ENCODE peak calls at places on chromosome 15, in four cellular contexts. One of them, this sample, is unnamed.

GRCh38 chr15:98121514-98121913 is 161.0 kb downstream of the ARRDC4 start:
- DNase-seq in body of pancreas: no peak
- DNase-seq in heart left ventricle: no peak
- DNase-seq in astrocyte: no peak
- DNase-seq in this sample: no peak

GRCh38 chr15:69924531-69924930 is 173.2 kb downstream of the TLE3 start:
- DNase-seq in body of pancreas: no peak
- DNase-seq in heart left ventricle: no peak
- DNase-seq in astrocyte: no peak
- DNase-seq in this sample: no peak

GRCh38 chr15:34820110-34820509 is 24.8 kb upstream of the ACTC1 start:
- DNase-seq in body of pancreas: no peak
- DNase-seq in heart left ventricle: no peak
- DNase-seq in astrocyte: no peak
- DNase-seq in this sample: no peak

GRCh38 chr15:95922431-95922830 is 408.1 kb upstream of the NR2F2 start:
- DNase-seq in body of pancreas: peak; percentile 15
- DNase-seq in heart left ventricle: no peak
- DNase-seq in astrocyte: no peak
- DNase-seq in this sample: no peak

GRCh38 chr15:64781299-64781698 is 5.9 kb upstream of the RBPMS2 start:
- DNase-seq in body of pancreas: peak; percentile 65
- DNase-seq in heart left ventricle: no peak
- DNase-seq in astrocyte: no peak
- DNase-seq in this sample: no peak

GRCh38 chr15:71570736-71571135 is 239.6 kb upstream of the NR2E3 start:
- DNase-seq in body of pancreas: no peak
- DNase-seq in heart left ventricle: no peak
- DNase-seq in astrocyte: no peak
- DNase-seq in this sample: no peak

GRCh38 chr15:35290301-35290721 is 205.2 kb upstream of the NANOGP8 start:
- DNase-seq in body of pancreas: no peak
- DNase-seq in heart left ventricle: no peak
- DNase-seq in astrocyte: no peak
- DNase-seq in this sample: no peak

GRCh38 chr15:75380773-75381172 is 12.4 kb upstream of the MAN2C1 start:
- DNase-seq in body of pancreas: no peak
- DNase-seq in heart left ventricle: no peak
- DNase-seq in astrocyte: no peak
- DNase-seq in this sample: no peak

GRCh38 chr15:76253851-76254440 is 57.3 kb downstream of the ETFA start:
- DNase-seq in body of pancreas: no peak
- DNase-seq in heart left ventricle: no peak
- DNase-seq in astrocyte: peak; percentile 41
- DNase-seq in this sample: no peak

GRCh38 chr15:70093070-70093469 is 4.6 kb downstream of the TLE3 start:
- DNase-seq in body of pancreas: no peak
- DNase-seq in heart left ventricle: no peak
- DNase-seq in astrocyte: no peak
- DNase-seq in this sample: no peak

GRCh38 chr15:36771826-36772225 is 192.4 kb downstream of the CDIN1 start:
- DNase-seq in body of pancreas: no peak
- DNase-seq in heart left ventricle: no peak
- DNase-seq in astrocyte: no peak
- DNase-seq in this sample: no peak

GRCh38 chr15:40368701-40369473 is 10.9 kb downstream of the DISP2 start:
- DNase-seq in body of pancreas: no peak
- DNase-seq in heart left ventricle: no peak
- DNase-seq in astrocyte: no peak
- DNase-seq in this sample: no peak

DNA sequence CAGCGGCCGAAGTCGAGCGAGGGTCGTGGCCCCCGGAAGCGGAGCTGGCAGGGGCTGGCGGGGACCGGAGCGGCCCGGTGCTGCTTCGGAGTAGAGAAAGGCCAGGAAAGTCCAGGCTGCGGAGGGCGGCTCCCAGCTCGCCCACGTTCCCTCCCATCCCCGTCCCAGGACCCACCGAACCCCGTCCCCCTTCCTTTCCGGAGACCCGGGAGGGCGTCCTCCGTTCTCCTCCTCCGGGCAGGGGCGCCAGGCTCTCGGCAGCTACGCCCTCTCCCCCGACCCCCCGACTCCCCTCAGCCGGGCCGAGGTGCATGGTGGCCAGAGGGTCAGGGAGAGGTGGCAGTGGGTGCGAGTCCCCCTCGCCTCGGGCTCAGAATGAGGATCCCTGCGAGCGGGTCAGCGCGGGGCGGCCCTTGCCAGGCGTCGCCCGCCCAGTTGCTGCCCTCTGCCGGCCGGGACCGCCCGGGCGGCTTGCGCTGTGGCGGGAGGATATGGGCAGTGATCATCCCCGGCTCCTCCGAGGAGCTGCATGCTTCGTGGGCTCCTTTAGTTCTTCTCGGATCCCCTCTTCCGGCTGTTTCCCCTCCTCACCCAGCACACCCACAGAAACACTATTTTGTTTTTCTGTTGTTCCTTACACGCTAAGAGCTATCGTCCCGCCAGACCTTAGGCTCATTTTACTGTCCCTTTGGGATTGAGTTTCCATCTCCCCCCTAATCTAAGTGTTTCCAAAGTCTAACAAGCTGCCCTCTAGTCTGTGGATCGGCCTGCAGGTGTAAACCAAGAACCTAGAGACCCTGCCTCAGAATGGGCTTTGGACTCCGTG is 744 bp upstream of the ALDH1A2 start:
- DNase-seq in body of pancreas: peak; percentile 59
- DNase-seq in heart left ventricle: peak; percentile 74
- DNase-seq in astrocyte: no peak
- DNase-seq in this sample: peak; percentile 5
- H3K27ac ChIP-seq in body of pancreas: peak overlapping the region; percentile 75
- H3K27ac ChIP-seq in heart left ventricle: no peak overlapping the region
- H3K27ac ChIP-seq in astrocyte: no peak overlapping the region
- H3K27ac ChIP-seq in this sample: no peak overlapping the region

GRCh38 chr15:67002379-67002778 is 63.0 kb upstream of the SMAD3 start:
- DNase-seq in body of pancreas: no peak
- DNase-seq in heart left ventricle: no peak
- DNase-seq in astrocyte: no peak
- DNase-seq in this sample: no peak
- H3K27ac ChIP-seq in body of pancreas: no peak overlapping the region
- H3K27ac ChIP-seq in heart left ventricle: no peak overlapping the region
- H3K27ac ChIP-seq in astrocyte: no peak overlapping the region
- H3K27ac ChIP-seq in this sample: no peak overlapping the region

GRCh38 chr15:29820802-29821160 is 1.5 kb downstream of the TJP1 start:
- DNase-seq in body of pancreas: no peak
- DNase-seq in heart left ventricle: no peak
- DNase-seq in astrocyte: no peak
- DNase-seq in this sample: no peak
- H3K27ac ChIP-seq in body of pancreas: peak overlapping the region; percentile 96
- H3K27ac ChIP-seq in heart left ventricle: peak overlapping the region; percentile 3
- H3K27ac ChIP-seq in astrocyte: peak overlapping the region; percentile 94
- H3K27ac ChIP-seq in this sample: no peak overlapping the region

DNA sequence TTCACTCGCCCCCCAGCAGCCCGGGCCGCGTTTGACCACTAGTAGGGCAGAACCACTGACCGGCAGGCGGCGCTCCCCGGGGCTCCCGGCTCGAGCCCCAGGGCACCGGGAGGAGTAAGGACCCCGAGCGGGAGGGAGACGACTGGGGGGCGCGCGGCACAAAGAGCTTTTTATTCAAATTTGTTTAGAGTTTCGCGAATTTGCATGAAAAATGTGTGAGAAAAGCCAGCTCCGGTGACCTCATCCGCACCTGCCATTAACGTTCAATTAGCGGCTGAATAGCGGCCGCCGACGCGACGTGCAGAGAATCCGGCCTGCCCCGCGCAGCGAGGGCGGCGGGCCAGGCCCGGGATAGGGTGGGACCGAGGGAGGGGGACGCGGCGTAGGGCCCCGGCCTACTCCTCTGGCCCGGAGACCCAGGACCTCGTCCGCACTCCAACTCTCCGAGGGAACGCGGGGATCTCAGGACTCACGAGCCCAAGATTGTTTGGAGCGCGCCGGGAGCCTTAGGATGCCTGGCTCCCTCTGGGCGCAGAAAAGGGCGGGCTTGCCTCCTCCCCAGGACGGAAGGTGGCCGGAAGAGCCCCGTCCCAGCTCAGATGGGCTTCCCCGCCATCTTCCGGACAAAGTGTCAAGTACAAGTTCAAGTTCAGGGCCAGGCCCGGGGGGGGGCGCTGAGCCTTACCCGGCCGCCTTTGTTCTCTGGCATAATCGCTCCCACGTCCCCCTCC is 64.9 kb upstream of the POLG start:
- DNase-seq in body of pancreas: no peak
- DNase-seq in heart left ventricle: no peak
- DNase-seq in astrocyte: no peak
- DNase-seq in this sample: peak; percentile 69
- H3K27ac ChIP-seq in body of pancreas: no peak overlapping the region
- H3K27ac ChIP-seq in heart left ventricle: no peak overlapping the region
- H3K27ac ChIP-seq in astrocyte: no peak overlapping the region
- H3K27ac ChIP-seq in this sample: no peak overlapping the region